ENCODE peak calls at places on chromosomes 1 and 21, in four cellular contexts. H is cerebellar cortex, N is fibroblast of mammary gland, V is thoracic aorta. C is an unnamed sample.

GRCh38 chr21:33643658-33644311 is 1.5 kb downstream of the ITSN1 start:
- DNase-seq in H (peak; percentile 34), N (peak; percentile 40), V (no peak), C (peak; percentile 30)

GRCh38 chr21:16837319-16837718 is 675.5 kb upstream of the CXADR start:
- DNase-seq in H (no peak), N (peak; percentile 18), V (no peak), C (no peak)

GRCh38 chr21:38712076-38712475 is 93.7 kb upstream of the ETS2 start:
- DNase-seq in H (peak; percentile 10), N (peak; percentile 55), V (no peak), C (peak; percentile 58)

GRCh38 chr1:178254433-178254832 is 160.5 kb downstream of the RASAL2 start:
- DNase-seq in H (no peak), N (peak; percentile 60), V (no peak), C (no peak)

GRCh38 chr1:201982082-201982922 is at the start of gene RNPEP:
- DNase-seq in H (peak; percentile 61), N (peak; percentile 48), V (no peak), C (peak; percentile 64)

GRCh38 chr1:43978551-43979260 is at the start of gene B4GALT2:
- DNase-seq in H (no peak), N (peak; percentile 30), V (no peak), C (peak; percentile 51)

GRCh38 chr1:30875197-30875596 is 33.4 kb downstream of the SDC3 start:
- DNase-seq in H (no peak), N (no peak), V (no peak), C (no peak)

GRCh38 chr21:28393279-28393678 is 599.4 kb downstream of the LTN1 start:
- DNase-seq in H (no peak), N (no peak), V (no peak), C (no peak)

GRCh38 chr1:109112056-109112651 is 1.8 kb upstream of the ELAPOR1 start:
- DNase-seq in H (peak; percentile 39), N (peak; percentile 60), V (no peak), C (peak; percentile 68)